ENCODE peak calls at places on chromosomes 2 and 18, in nine cellular contexts. A, Q, Y, U, R, D, Z, P and B are unnamed samples. For H3K27me3 and H3K4me1, the result is how much of the 10 kb centered on the place peaks cover.

GRCh38 chr2:124838426-124838825 is 813.3 kb downstream of the CNTNAP5 start:
- DNase-seq in R (no peak), A (no peak), D (no peak), U (no peak), Q (no peak), P (no peak), Z (no peak), Y (no peak), B (no peak)

GRCh38 chr2:202249521-202249850 is 11.1 kb upstream of the SUMO1 start:
- DNase-seq in Z (no peak), Y (peak), A (no peak), P (no peak), R (no peak), D (no peak), Q (no peak), U (peak), B (no peak)

GRCh38 chr18:13112982-13113381 is 105.6 kb upstream of the LDLRAD4 start:
- DNase-seq in A (peak), D (peak), Y (peak), Z (no peak), R (peak), U (peak), Q (no peak), P (peak), B (no peak)

GRCh38 chr2:203501870-203502269 is 33.2 kb downstream of the RAPH1 start:
- DNase-seq in D (no peak), P (no peak), A (no peak), U (no peak), Z (no peak), Y (no peak), R (no peak), Q (no peak), B (no peak)

GRCh38 chr2:162840598-162841246 is 2.2 kb upstream of the KCNH7 start:
- DNase-seq in Y (peak), Z (no peak), A (no peak), R (no peak), D (peak), U (peak), Q (peak), P (peak), B (peak)

GRCh38 chr2:33552758-33553461 is 46.2 kb downstream of the FAM98A start:
- DNase-seq in U (peak), Z (no peak), D (no peak), R (no peak), Y (peak), P (no peak), Q (no peak), A (no peak), B (no peak)

GRCh38 chr2:213150315-213150951 is 979 bp downstream of the IKZF2 start:
- DNase-seq in D (no peak), A (no peak), Q (no peak), Y (peak), U (peak), Z (no peak), P (no peak), R (peak), B (peak)

GRCh38 chr18:62572456-62572855 is 49.6 kb downstream of the ZCCHC2 start:
- DNase-seq in Q (no peak), U (no peak), R (no peak), D (no peak), Y (no peak), A (no peak), P (no peak), Z (no peak), B (no peak)

GRCh38 chr2:180707867-180708205 is 272.6 kb upstream of the UBE2E3 start:
- DNase-seq in Q (no peak), R (no peak), D (peak), Y (peak), A (no peak), U (peak), P (no peak), Z (no peak), B (peak)

GRCh38 chr2:10039658-10040410 is 3.5 kb upstream of the KLF11 start:
- DNase-seq in R (no peak), U (peak), Y (peak), A (peak), P (no peak), Z (no peak), D (no peak), Q (no peak), B (no peak)

GRCh38 chr2:189060096-189060642 is 86.0 kb downstream of the COL3A1 start:
- DNase-seq in R (no peak), Q (no peak), D (no peak), U (no peak), Y (no peak), A (no peak), Z (no peak), P (no peak), B (no peak)

GRCh38 chr2:9010866-9011265 is 7.4 kb upstream of the MBOAT2 start:
- DNase-seq in U (peak), P (no peak), Z (no peak), R (no peak), Q (no peak), Y (peak), A (no peak), D (no peak), B (peak)

GRCh38 chr18:51211552-51211951 is 14.1 kb upstream of the MEX3C start:
- DNase-seq in P (no peak), Z (no peak), Y (peak), U (peak), Q (no peak), A (no peak), D (no peak), R (no peak), B (peak)

GRCh38 chr2:240820014-240820606 is at the start of gene KIF1A:
- DNase-seq in Y (no peak), Q (no peak), Z (peak), A (peak), R (peak), U (no peak), D (no peak), P (no peak), B (no peak)

GRCh38 chr18:63237911-63238710 is 81.5 kb downstream of the BCL2 start:
- DNase-seq in R (no peak), Q (no peak), Y (peak), D (peak), A (no peak), U (peak), Z (no peak), P (no peak), B (peak)

GRCh38 chr2:171432969-171433762 is 624 bp downstream of the METTL8 start:
- DNase-seq in U (peak), A (peak), Z (no peak), P (peak), Q (peak), D (peak), Y (peak), R (no peak), B (peak)

GRCh38 chr18:79819951-79820351 is 22.2 kb downstream of the KCNG2 start:
- DNase-seq in R (no peak), D (no peak), Y (no peak), U (no peak), Q (peak), P (no peak), Z (no peak), A (no peak), B (no peak)

GRCh38 chr2:190812506-190813294 is 67.9 kb upstream of the GLS start:
- DNase-seq in Q (no peak), R (no peak), D (no peak), Z (no peak), U (peak), Y (peak), A (no peak), P (no peak), B (peak)

GRCh38 chr2:112813043-112813966 is 23.3 kb downstream of the IL1B start:
- DNase-seq in Z (no peak), P (peak), Y (no peak), R (no peak), Q (no peak), U (no peak), D (no peak), A (no peak), B (no peak)

GRCh38 chr2:129178356-129178755 is 801.1 kb upstream of the RAB6C start:
- DNase-seq in D (no peak), Y (peak), U (peak), A (no peak), Q (no peak), Z (peak), R (peak), P (no peak), B (no peak)

GRCh38 chr18:8615397-8616025 is 6.3 kb downstream of the RAB12 start:
- DNase-seq in Q (no peak), Y (peak), U (peak), Z (no peak), A (peak), R (no peak), D (no peak), P (peak), B (peak)

GRCh38 chr2:177275041-177275440 is 10.5 kb upstream of the NFE2L2 start:
- DNase-seq in Z (no peak), P (no peak), U (peak), R (no peak), D (no peak), A (no peak), Y (peak), Q (no peak), B (no peak)

GRCh38 chr2:238771639-238772038 is 76.2 kb upstream of the TWIST2 start:
- DNase-seq in R (no peak), Q (no peak), U (no peak), A (no peak), Z (no peak), Y (peak), P (no peak), D (no peak), B (peak)

GRCh38 chr18:13427354-13427753 is 208.8 kb downstream of the LDLRAD4 start:
- DNase-seq in Z (no peak), D (no peak), Q (no peak), Y (no peak), R (no peak), P (no peak), U (no peak), A (no peak), B (no peak)

GRCh38 chr2:54604771-54605350 is 118.6 kb upstream of the EML6 start:
- DNase-seq in Y (no peak), D (no peak), Q (no peak), U (no peak), Z (no peak), A (no peak), P (no peak), R (no peak), B (no peak)

GRCh38 chr2:64819774-64820688 is 166.3 kb upstream of the SERTAD2 start:
- DNase-seq in Q (no peak), A (no peak), D (no peak), Z (no peak), U (no peak), P (no peak), R (no peak), Y (peak), B (no peak)

GRCh38 chr18:49898421-49898820 is 85.1 kb upstream of the ACAA2 start:
- DNase-seq in D (peak), Z (no peak), U (peak), Q (peak), A (no peak), P (peak), Y (peak), R (peak), B (peak)

GRCh38 chr2:45675130-45675812 is 23.8 kb downstream of the PRKCE start:
- DNase-seq in Y (peak), R (peak), A (peak), P (no peak), U (no peak), Q (peak), D (peak), Z (no peak), B (no peak)

GRCh38 chr18:46859855-46860254 is 57.5 kb downstream of the PIAS2 start:
- DNase-seq in D (no peak), U (peak), P (no peak), R (no peak), Y (no peak), Q (no peak), A (no peak), Z (no peak), B (no peak)

GRCh38 chr2:139684286-139684860 is 904.2 kb upstream of the NXPH2 start:
- DNase-seq in R (no peak), A (no peak), P (no peak), Q (no peak), Z (no peak), D (no peak), U (no peak), Y (no peak), B (no peak)

GRCh38 chr18:44725300-44726096 is 44.8 kb downstream of the SETBP1 start:
- DNase-seq in Q (no peak), P (peak), Z (no peak), U (peak), A (no peak), Y (peak), D (no peak), R (no peak), B (no peak)

GRCh38 chr18:48951448-48952286 is 902 bp upstream of the SMAD7 start:
- DNase-seq in D (no peak), P (peak), Y (peak), R (peak), Q (peak), U (peak), A (peak), Z (peak), B (peak)

GRCh38 chr2:86337235-86338099 is at the start of gene REEP1:
- DNase-seq in Q (no peak), Y (peak), A (peak), U (peak), P (no peak), Z (peak), R (peak), D (no peak), B (peak)

GRCh38 chr2:67465623-67466022 is 68.5 kb downstream of the ETAA1 start:
- DNase-seq in R (no peak), Q (no peak), Y (no peak), U (no peak), P (no peak), Z (no peak), A (no peak), D (no peak), B (no peak)

GRCh38 chr2:191360918-191361317 is 115.7 kb downstream of the MYO1B start:
- DNase-seq in P (no peak), Y (no peak), Q (no peak), A (no peak), R (no peak), Z (no peak), U (no peak), D (no peak), B (no peak)

GRCh38 chr18:76467371-76468190 is 27.5 kb downstream of the ZNF516 start:
- DNase-seq in Z (peak), R (no peak), D (no peak), U (peak), Y (peak), P (no peak), Q (no peak), A (peak), B (no peak)

GRCh38 chr2:169573160-169573973 is at the start of gene FASTKD1:
- DNase-seq in P (peak), A (peak), R (peak), Q (peak), D (peak), U (peak), Y (peak), Z (peak), B (peak)

GRCh38 chr2:53958443-53958842 is 12.3 kb downstream of the PSME4 start:
- DNase-seq in Z (no peak), D (no peak), Q (no peak), Y (no peak), A (no peak), R (no peak), U (no peak), P (no peak), B (no peak)

GRCh38 chr2:85585781-85586105 is 1.5 kb downstream of the VAMP5 start:
- DNase-seq in P (no peak), Y (peak), R (no peak), Q (no peak), U (peak), A (no peak), Z (no peak), D (no peak), B (no peak)

GRCh38 chr2:231036578-231037106 is 681 bp upstream of the C2orf72 start:
- DNase-seq in D (no peak), Q (no peak), P (no peak), Y (no peak), R (no peak), U (no peak), Z (no peak), A (no peak), B (no peak)

GRCh38 chr2:231037202-231037730 is at the start of gene C2orf72:
- DNase-seq in A (peak), Y (peak), U (no peak), Z (peak), R (no peak), D (no peak), P (peak), Q (no peak), B (no peak)

GRCh38 chr2:231037731-231038482 is 584 bp downstream of the C2orf72 start:
- DNase-seq in U (no peak), Q (no peak), Z (peak), A (peak), Y (peak), R (no peak), P (peak), D (no peak), B (no peak)

GRCh38 chr2:231034291-231034882 is 2.9 kb upstream of the C2orf72 start:
- DNase-seq in A (no peak), R (no peak), Z (no peak), Q (no peak), U (no peak), P (no peak), Y (no peak), D (no peak), B (no peak)

GRCh38 chr2:231036131-231036530 is 1.2 kb upstream of the C2orf72 start:
- DNase-seq in Z (no peak), Q (no peak), D (no peak), U (no peak), R (no peak), Y (no peak), P (no peak), A (no peak), B (no peak)
- H3K27me3 ChIP-seq in Z (under half), Q (under half), D (under half), U (under half), R (half or more), Y (half or more), P (under half), A (under half), B (under half)

DNA sequence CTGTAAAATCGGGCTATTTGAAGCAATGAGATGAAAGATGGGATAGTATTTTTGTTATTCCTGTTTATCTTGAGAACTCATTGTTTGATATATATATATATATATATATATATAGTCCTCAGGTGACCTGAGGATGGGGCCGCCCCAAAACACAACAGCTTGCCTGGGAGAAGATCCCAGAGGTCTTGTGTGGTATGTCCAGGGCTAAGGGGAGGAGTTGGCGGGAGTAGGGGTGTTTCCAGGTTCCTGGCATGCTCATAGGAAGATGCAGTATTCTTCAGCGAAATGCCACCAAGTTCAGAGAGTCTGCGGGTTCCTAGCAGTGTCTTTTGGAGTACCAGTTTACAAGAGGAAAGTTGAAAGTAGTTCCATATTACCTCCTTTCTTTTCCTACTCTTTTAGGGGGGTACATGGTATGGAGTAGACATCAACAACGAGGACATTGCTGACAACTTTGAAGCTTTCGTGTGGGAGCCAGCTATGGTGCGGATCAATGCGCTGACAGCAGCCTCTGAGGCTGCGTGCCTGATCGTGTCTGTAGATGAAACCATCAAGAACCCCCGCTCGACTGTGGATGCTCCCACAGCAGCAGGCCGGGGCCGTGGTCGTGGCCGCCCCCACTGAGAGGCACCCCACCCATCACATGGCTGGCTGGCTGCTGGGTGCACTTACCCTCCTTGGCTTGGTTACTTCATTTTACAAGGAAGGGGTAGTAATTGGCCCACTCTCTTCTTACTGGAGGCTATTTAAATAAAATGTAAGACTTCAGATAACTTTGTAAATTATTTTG is 18.3 kb downstream of the CCT7 start:
- DNase-seq in Q (no peak), R (no peak), P (no peak), U (no peak), Z (peak), Y (no peak), D (no peak), A (no peak), B (no peak)
- H3K27ac ChIP-seq in Q (no peak), R (no peak), P (no peak), U (no peak), Z (no peak), Y (no peak), D (no peak), A (no peak), B (no peak)

DNA sequence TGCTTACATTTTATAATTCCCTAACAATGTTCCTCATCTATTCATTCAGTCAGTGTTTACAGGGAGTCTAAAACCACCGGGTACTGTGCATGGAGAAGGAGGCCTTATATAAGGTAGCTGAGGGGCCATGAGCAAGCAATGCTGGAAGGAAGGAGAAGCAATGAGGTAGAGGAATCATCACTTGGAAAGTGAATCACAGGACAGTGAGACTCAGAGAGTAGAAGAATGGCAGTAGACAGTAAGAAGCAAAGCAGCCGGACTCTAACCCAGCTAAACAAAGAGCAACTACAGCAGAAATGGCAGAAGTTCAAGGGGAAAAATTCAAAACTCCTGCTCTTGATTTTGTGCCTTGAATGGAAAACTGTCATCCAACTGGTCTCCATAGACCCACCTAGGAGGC is 68.2 kb downstream of the RBMS1 start:
- DNase-seq in U (peak), P (no peak), A (no peak), Y (peak), Q (no peak), D (no peak), R (no peak), Z (no peak), B (no peak)
- H3K4me1 ChIP-seq in U (under half), P (under half), A (under half), Y (half or more), Q (under half), D (under half), R (half or more), Z (under half), B (under half)

GRCh38 chr18:59208602-59209001 is 11.4 kb upstream of the GRP start:
- DNase-seq in U (no peak), Z (no peak), P (no peak), R (no peak), Y (no peak), D (no peak), Q (no peak), A (no peak), B (no peak)

GRCh38 chr18:59207506-59207905 is 12.5 kb upstream of the GRP start:
- DNase-seq in U (no peak), A (no peak), Z (no peak), P (no peak), D (no peak), R (no peak), Y (no peak), Q (no peak), B (no peak)

GRCh38 chr18:59210311-59210710 is 9.6 kb upstream of the GRP start:
- DNase-seq in D (no peak), Q (no peak), A (no peak), R (no peak), Z (no peak), P (no peak), U (no peak), Y (no peak), B (no peak)

GRCh38 chr18:59211629-59212028 is 8.3 kb upstream of the GRP start:
- DNase-seq in P (no peak), A (no peak), R (no peak), Y (no peak), D (no peak), Z (no peak), U (no peak), Q (no peak), B (no peak)
- H3K27me3 ChIP-seq in P (under half), A (under half), R (half or more), Y (under half), D (under half), Z (under half), U (under half), Q (under half), B (under half)

DNA sequence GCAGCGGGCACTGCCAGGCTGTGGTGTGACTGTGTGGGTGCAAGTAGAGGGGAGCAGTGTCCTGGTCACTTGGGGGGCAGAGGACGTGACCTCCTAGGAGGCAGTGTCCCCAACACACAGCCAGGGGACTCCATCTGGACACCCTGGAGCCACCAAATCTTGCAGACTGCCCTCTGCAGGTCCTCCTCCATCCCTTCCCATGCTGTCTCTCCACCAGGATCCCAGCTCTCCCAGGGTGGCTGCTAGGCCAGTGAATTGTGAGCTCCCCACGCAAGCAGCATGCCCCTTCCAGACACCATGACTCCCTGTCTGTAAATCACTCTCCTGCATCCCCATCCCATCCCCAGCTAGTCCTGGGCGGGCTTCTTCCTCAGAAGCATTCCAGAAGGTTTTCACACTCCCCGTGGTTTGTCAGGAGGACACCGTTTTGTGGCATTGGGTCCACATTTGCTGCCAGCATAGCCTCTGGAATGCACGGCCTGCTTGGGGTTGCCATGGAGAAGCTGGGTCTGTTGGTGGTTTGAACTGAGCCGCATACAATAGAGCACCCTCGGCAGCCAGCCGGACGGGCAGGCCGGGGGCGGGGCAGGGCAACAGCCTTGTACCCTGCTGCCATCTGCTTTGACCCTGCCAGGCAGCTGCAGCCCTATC is 210.7 kb downstream of the KLHL29 start:
- DNase-seq in P (no peak), Q (peak), U (peak), A (no peak), Z (no peak), D (no peak), R (no peak), Y (peak), B (peak)
- H3K27ac ChIP-seq in P (no peak), Q (no peak), U (no peak), A (no peak), Z (no peak), D (no peak), R (peak), Y (no peak), B (peak)